ENCODE peak calls at places on chromosomes 5 and 9, in five cellular contexts. I, T, C, W and G are unnamed samples.

GRCh38 chr9:21576331-21577189 is 94.4 kb upstream of the IFNE start:
- DNase-seq in C (no peak), I (peak), T (peak), W (no peak), G (peak)

GRCh38 chr9:111949919-111950318 is 53.3 kb downstream of the UGCG start:
- DNase-seq in W (no peak), T (no peak), I (peak), C (no peak), G (no peak)

GRCh38 chr5:96714951-96715451 is 52.8 kb downstream of the CAST start:
- DNase-seq in W (peak), I (peak), C (no peak), T (peak), G (peak)

GRCh38 chr5:39992617-39993203 is 567.9 kb upstream of the DAB2 start:
- DNase-seq in W (no peak), T (no peak), I (no peak), C (no peak), G (peak)

GRCh38 chr9:4665357-4665756 is 923 bp downstream of the SPATA6L start:
- DNase-seq in I (peak), C (no peak), W (no peak), T (no peak), G (peak)

GRCh38 chr5:78893959-78894676 is 91.0 kb downstream of the ARSB start:
- DNase-seq in C (no peak), I (peak), W (no peak), T (no peak), G (no peak)

GRCh38 chr5:43602456-43602817 is 543 bp upstream of the NNT start:
- DNase-seq in I (peak), C (peak), W (no peak), T (peak), G (peak)

GRCh38 chr5:57494104-57495098 is 11.8 kb upstream of the ACTBL2 start:
- DNase-seq in C (peak), W (peak), I (peak), T (peak), G (peak)

GRCh38 chr5:14325369-14325768 is 182.2 kb downstream of the TRIO start:
- DNase-seq in I (peak), W (no peak), C (no peak), T (no peak), G (no peak)

GRCh38 chr5:96868603-96869371 is 7.5 kb upstream of the ERAP2 start:
- DNase-seq in I (peak), W (no peak), C (peak), T (peak), G (peak)

GRCh38 chr9:75181748-75182147 is 93.4 kb downstream of the OSTF1 start:
- DNase-seq in T (peak), I (peak), W (no peak), C (no peak), G (peak)

GRCh38 chr5:78543292-78543691 is 105.3 kb downstream of the LHFPL2 start:
- DNase-seq in T (no peak), C (no peak), W (no peak), I (no peak), G (no peak)

GRCh38 chr5:65790371-65791163 is 68.6 kb downstream of the NLN start:
- DNase-seq in C (no peak), T (no peak), I (no peak), W (no peak), G (no peak)

GRCh38 chr5:76546497-76547102 is 76.6 kb downstream of the F2RL2 start:
- DNase-seq in C (no peak), T (no peak), I (no peak), W (no peak), G (no peak)

GRCh38 chr9:34496149-34496712 is 26.6 kb downstream of the ENHO start:
- DNase-seq in C (no peak), W (no peak), T (no peak), I (no peak), G (peak)

GRCh38 chr5:51495672-51496071 is 112.4 kb downstream of the ISL1 start:
- DNase-seq in C (no peak), W (no peak), T (peak), I (peak), G (no peak)

GRCh38 chr9:131178895-131179294 is 53.5 kb downstream of the NUP214 start:
- DNase-seq in W (no peak), I (no peak), T (no peak), C (no peak), G (no peak)

GRCh38 chr9:136046555-136046921 is 48.6 kb downstream of the NACC2 start:
- DNase-seq in T (no peak), W (peak), C (no peak), I (no peak), G (no peak)

GRCh38 chr5:106152569-106152968 is 1518.2 kb downstream of the EFNA5 start:
- DNase-seq in I (no peak), C (no peak), T (no peak), W (no peak), G (no peak)

DNA sequence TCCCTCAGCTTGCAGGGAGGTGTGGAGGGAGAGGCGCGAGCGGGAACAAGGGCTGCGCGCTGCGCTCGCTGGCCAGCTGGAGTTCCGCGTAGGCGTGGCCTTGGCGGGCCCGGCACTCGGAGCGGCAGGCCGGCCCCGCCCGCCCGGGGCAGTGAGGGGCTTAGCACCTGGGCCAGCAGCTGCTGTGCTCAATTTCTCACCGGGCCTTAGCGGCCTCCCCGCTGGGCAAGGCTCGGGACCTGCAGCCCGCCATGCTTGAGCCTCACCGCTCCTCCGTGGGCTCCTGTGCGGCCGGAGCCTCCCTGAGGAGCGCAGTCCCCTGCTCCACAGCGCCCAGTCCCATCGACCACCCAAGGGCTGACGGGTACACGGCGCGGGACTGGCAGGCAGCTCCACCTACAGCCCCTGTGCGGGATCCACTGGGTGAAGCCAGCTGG is 1516.4 kb downstream of the EFNA5 start:
- DNase-seq in W (no peak), T (no peak), C (no peak), I (no peak), G (no peak)
- TF ChIP-seq CTCF in W (no peak), T (no peak), C (no peak), I (no peak), G (no peak)

GRCh38 chr9:129283290-129283691 is 105.2 kb upstream of the IER5L start:
- DNase-seq in T (no peak), C (no peak), W (peak), I (no peak), G (no peak)

GRCh38 chr9:129280236-129281231 is 102.5 kb upstream of the IER5L start:
- DNase-seq in W (peak), I (no peak), C (no peak), T (no peak), G (no peak)

GRCh38 chr9:129283705-129284606 is 105.9 kb upstream of the IER5L start:
- DNase-seq in I (no peak), T (no peak), C (no peak), W (peak), G (no peak)

GRCh38 chr9:129281506-129282145 is 103.6 kb upstream of the IER5L start:
- DNase-seq in I (no peak), C (no peak), T (no peak), W (peak), G (no peak)

DNA sequence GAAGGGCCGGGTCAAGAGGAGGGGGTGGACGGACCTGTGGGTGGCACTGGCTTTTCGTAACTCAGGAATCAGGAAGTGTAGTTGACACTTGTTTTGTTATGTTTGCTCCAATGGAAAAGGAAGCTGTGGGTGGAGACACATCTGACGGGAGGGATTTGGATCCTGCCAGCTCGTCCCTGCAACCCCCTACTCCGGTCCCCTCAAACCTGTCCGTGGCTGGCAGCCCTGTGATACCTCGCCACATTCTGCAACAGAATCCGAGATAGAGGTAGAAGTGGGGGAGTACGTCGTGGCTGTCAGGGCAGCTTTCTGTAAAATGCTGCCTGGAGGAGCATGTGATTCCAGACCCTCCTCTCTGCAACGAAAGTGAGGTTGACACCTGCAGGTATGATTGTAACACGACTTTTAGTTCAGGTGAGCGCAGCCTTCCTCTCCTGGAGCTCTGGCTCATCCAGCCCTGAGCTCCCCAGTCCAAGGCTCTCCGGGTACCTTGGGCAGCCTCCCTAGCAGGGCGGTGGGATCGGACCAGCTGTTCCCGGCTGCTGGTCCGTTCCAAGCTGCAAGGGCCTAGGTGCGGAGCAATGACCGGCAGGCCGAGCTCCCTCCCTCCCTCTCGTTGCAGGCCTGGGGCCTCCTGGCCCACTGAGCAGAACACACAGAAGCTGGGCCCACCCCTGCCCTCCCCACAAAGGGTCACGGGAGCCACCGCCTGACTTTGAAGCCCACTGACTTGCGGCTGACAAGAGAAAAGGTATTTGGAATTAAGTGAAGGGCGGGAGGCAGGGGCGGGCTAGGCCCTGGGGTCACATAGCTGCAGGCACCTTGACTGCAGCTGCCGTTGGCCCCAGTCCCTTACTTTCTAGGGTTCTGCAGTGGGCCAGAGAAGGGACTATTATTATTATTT is 104.5 kb upstream of the IER5L start:
- DNase-seq in I (no peak), W (peak), T (no peak), C (no peak), G (no peak)
- TF ChIP-seq CTCF in I (no peak), W (no peak), T (no peak), C (no peak), G (no peak)

DNA sequence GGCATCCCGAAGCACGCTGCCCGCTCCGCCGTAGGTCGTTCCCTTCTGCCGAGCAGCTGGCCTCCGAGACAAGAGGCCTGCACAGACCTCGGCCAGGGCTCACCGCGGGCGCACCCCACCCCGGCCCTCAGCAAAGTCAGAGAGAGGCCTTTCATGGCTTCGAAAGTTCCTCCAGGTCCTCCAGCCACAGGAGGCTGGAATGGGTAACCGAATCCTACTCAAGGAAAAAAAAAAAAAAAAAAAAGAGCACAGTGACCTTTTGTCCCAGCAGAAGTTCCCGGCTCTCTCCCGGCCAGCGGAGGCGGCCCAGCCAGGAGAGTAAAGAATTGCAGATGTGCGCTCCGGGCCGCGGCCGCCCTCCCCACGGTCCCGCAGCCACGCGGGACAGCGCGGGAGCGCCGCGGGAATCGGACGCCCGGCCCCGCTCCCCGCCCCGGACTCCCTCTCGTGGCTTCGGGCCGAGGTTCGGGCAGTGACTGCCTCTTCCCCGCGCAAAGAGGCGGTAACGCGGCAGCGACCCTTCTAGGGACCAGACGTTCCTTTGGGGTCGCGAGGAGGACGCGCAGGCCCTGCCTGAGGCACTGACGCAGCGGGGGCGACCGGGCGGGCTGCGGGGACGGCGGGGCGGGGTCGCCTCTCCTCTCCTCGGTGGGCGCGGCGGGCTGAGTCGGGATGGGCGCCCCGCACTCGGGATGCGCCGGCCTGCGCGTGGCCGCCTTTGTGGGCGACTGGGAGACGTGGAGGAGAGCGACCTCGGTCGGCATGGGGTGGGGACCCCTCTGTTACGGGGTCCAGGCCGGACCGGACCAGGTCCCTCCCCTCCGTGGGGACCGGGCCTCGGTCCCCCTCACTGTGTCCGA is 790 bp downstream of the GFPT2 start:
- DNase-seq in C (peak), W (peak), T (no peak), I (no peak), G (no peak)
- TF ChIP-seq CTCF in C (no peak), W (no peak), T (no peak), I (no peak), G (no peak)

GRCh38 chr5:135833961-135834638 is 363 bp upstream of the SLC25A48 start:
- DNase-seq in W (no peak), T (peak), C (no peak), I (no peak), G (peak)
- TF ChIP-seq CTCF in W (peak), T (peak), C (peak), I (no peak), G (no peak)

DNA sequence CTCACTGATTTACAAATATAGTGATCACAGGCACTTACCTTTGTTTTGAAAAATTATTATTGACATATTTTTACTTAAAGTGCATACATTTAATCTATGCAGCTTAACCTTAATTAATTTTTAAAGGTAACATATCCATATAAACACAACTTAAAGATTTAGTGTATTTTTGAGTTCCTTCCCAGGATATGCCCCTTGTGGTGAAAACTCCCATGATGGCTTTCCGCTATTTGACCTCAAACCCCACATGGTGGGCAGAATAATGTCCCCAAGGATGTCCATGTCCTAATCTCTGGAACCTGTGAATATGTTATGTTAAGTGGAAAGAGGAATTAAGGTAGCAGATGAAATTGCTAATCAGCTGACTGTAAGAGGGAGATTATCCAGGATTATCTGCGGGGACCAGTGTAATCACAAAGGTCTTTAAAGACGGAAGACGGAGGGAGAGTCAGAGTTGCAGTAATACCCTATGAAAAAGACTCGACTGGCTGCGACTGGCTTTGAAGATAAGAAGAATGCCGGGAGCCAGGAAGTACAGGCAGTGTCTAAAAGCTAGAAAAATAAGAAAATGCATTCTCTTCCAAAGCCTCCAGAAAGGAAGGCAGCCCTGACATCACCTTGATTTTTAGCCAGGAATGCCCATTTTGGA is 193.9 kb downstream of the ICE1 start:
- DNase-seq in C (peak), I (no peak), W (no peak), T (no peak), G (no peak)
- TF ChIP-seq CTCF in C (peak), I (no peak), W (no peak), T (no peak), G (no peak)

DNA sequence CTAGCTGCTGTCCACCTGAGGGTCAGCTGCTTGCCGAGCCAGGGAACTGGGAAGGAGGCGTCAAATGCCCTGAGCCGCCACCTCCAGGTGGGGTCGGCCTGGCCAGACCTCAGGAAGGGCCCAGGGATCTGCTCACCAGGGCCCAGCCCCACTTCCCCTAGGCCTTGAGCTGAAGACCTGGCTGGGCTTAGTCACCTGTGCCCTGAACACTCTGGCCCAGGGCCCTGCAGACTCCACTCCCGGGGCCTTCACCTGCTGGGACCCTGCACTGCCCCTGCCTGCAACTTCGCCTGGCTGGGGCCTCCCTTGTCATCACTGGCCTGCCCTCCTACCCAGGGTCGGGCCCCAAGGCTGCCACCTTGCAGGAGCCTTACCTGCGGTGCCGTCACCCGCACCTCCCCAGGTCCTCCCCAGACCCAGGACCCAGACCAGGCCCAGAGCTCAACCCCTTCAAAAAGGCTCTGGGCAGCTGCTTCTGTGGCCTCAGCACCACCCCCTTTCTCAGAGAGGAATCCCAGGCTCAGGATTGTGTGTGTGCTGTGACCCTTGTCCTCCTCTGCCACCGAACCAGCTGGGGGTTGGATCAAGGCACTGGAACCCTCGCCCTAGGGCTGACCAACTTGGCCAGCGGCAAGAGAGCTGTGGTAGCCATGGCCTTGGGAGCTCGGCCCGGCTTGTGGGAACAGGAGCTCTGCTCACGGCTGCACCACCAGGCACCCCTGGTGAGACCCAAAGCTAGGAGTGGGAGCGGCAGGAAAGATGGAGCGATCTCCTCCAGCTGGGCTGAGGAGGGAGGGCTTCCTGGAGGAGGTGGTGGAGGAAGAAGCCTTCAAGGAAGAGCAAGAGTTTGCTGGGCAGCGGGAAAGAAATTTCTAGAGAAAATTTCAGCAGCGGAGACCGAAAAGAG is 1.2 kb upstream of the NELFB start:
- DNase-seq in W (no peak), I (no peak), C (no peak), T (no peak), G (no peak)
- TF ChIP-seq CTCF in W (no peak), I (no peak), C (no peak), T (no peak), G (no peak)

GRCh38 chr5:74275204-74275992 is 365.1 kb downstream of the ENC1 start:
- DNase-seq in W (no peak), T (peak), C (no peak), I (no peak), G (no peak)
- TF ChIP-seq CTCF in W (no peak), T (no peak), C (no peak), I (no peak), G (no peak)

GRCh38 chr9:138022121-138022741 is 144.6 kb downstream of the CACNA1B start:
- DNase-seq in I (no peak), T (no peak), C (no peak), W (no peak), G (no peak)
- TF ChIP-seq CTCF in I (no peak), T (peak), C (no peak), W (no peak), G (no peak)